ENCODE peak calls at places on chromosomes 6 and 20, in ten cellular contexts. Y is GM10248; V is COLO829; P is anterior cingulate cortex; W is IMR-90; B is HTR-8/SVneo; S is RPMI8226; Z is activated T-cell treated with anti-CD3 and anti-CD28 coated beads, Interleukin-2, amount 50 U/mL, for 48 hours; T is astrocyte of the cerebellum; C is fibroblast of the aortic adventitia. M is an unnamed sample.

GRCh38 chr20:56202493-56203077 is 45.9 kb upstream of the MC3R start:
- DNase-seq in Y (no peak), V (peak), P (no peak), W (no peak), B (peak), S (peak), Z (no peak), T (no peak), C (peak), M (peak)

GRCh38 chr20:33387177-33387576 is 14.1 kb downstream of the CDK5RAP1 start:
- DNase-seq in Y (no peak), V (no peak), P (no peak), W (peak), B (no peak), S (no peak), Z (no peak), T (no peak), C (peak), M (peak)

GRCh38 chr6:3628143-3628840 is 123.2 kb downstream of the PXDC1 start:
- DNase-seq in Y (no peak), V (no peak), P (no peak), W (no peak), B (no peak), S (peak), Z (no peak), T (no peak), C (no peak), M (no peak)

GRCh38 chr6:118784641-118785164 is 109.2 kb upstream of the ASF1A start:
- DNase-seq in Y (no peak), V (peak), P (peak), W (peak), B (no peak), S (no peak), Z (no peak), T (no peak), C (no peak), M (no peak)

GRCh38 chr6:163404825-163405265 is 9.7 kb upstream of the QKI start:
- DNase-seq in Y (no peak), V (no peak), P (peak), W (no peak), B (no peak), S (no peak), Z (no peak), T (no peak), C (no peak), M (peak)

GRCh38 chr6:26196846-26197683 is 109.8 kb downstream of the HFE start:
- DNase-seq in Y (peak), V (peak), P (peak), W (peak), B (peak), S (peak), Z (peak), T (peak), C (peak), M (peak)

GRCh38 chr6:73262701-73263569 is at the start of gene KHDC1:
- DNase-seq in Y (peak), V (peak), P (peak), W (peak), B (peak), S (peak), Z (peak), T (peak), C (peak), M (peak)

GRCh38 chr6:15508363-15509330 is 154.2 kb downstream of the DTNBP1 start:
- DNase-seq in Y (no peak), V (no peak), P (no peak), W (peak), B (no peak), S (no peak), Z (no peak), T (no peak), C (no peak), M (no peak)

GRCh38 chr6:46395530-46395929 is 95.7 kb downstream of the RCAN2 start:
- DNase-seq in Y (no peak), V (no peak), P (no peak), W (no peak), B (no peak), S (no peak), Z (no peak), T (no peak), C (no peak), M (no peak)

GRCh38 chr6:121652726-121653623 is 217.5 kb downstream of the GJA1 start:
- DNase-seq in Y (no peak), V (peak), P (no peak), W (peak), B (peak), S (no peak), Z (no peak), T (no peak), C (peak), M (peak)

GRCh38 chr6:125747589-125748533 is 1.6 kb upstream of the HEY2 start:
- DNase-seq in Y (no peak), V (no peak), P (peak), W (no peak), B (peak), S (peak), Z (peak), T (no peak), C (no peak), M (peak)

GRCh38 chr6:4399656-4400055 is 264.3 kb upstream of the ECI2 start:
- DNase-seq in Y (no peak), V (no peak), P (no peak), W (no peak), B (no peak), S (no peak), Z (no peak), T (no peak), C (no peak), M (no peak)

GRCh38 chr6:30684386-30685156 is 1.9 kb downstream of the PPP1R18 start:
- DNase-seq in Y (peak), V (no peak), P (no peak), W (peak), B (no peak), S (peak), Z (peak), T (no peak), C (no peak), M (no peak)

GRCh38 chr6:80280258-80281010 is 174.0 kb downstream of the BCKDHB start:
- DNase-seq in Y (no peak), V (no peak), P (no peak), W (peak), B (no peak), S (no peak), Z (no peak), T (no peak), C (no peak), M (no peak)

GRCh38 chr6:140281236-140281635 is 906.8 kb upstream of the CITED2 start:
- DNase-seq in Y (no peak), V (no peak), P (no peak), W (peak), B (no peak), S (no peak), Z (no peak), T (no peak), C (no peak), M (no peak)

GRCh38 chr6:20906938-20907337 is 372.7 kb downstream of the CDKAL1 start:
- DNase-seq in Y (no peak), V (no peak), P (no peak), W (peak), B (peak), S (no peak), Z (no peak), T (peak), C (peak), M (no peak)

GRCh38 chr6:118877806-118878205 is 16.1 kb upstream of the ASF1A start:
- DNase-seq in Y (no peak), V (no peak), P (no peak), W (no peak), B (no peak), S (no peak), Z (no peak), T (no peak), C (no peak), M (no peak)

GRCh38 chr6:130993292-130993765 is 69.7 kb downstream of the EPB41L2 start:
- DNase-seq in Y (no peak), V (no peak), P (no peak), W (no peak), B (no peak), S (no peak), Z (no peak), T (no peak), C (no peak), M (peak)

GRCh38 chr6:36769161-36769675 is 70.0 kb downstream of the CPNE5 start:
- DNase-seq in Y (no peak), V (no peak), P (peak), W (peak), B (no peak), S (no peak), Z (peak), T (no peak), C (no peak), M (no peak)